ENCODE peak calls at places on chromosomes 6 and 20, in eight cellular contexts. P is B cell; F is skeletal muscle cell; W is GM23248; U is NCI-H69; J is amygdala; R is stimulated activated CD4-positive, alpha-beta T cell treated with anti-CD3 and anti-CD28 coated beads, Interleukin-4, amount 100 ng/mL, for 48 hours; M is mesothelial cell of epicardium. N is an unnamed sample.

GRCh38 chr6:99276747-99277146 is 72.7 kb downstream of the FAXC start:
- DNase-seq in P (no peak), F (no peak), W (peak), U (no peak), J (no peak), R (no peak), M (no peak), N (no peak)

GRCh38 chr6:97705568-97705967 is 422.6 kb upstream of the MMS22L start:
- DNase-seq in P (no peak), F (no peak), W (peak), U (peak), J (no peak), R (no peak), M (no peak), N (no peak)

GRCh38 chr6:106069478-106069877 is 16.7 kb upstream of the PRDM1 start:
- DNase-seq in P (no peak), F (peak), W (peak), U (peak), J (no peak), R (no peak), M (peak), N (peak)

GRCh38 chr6:106963544-106963943 is 11.0 kb downstream of the CD24 start:
- DNase-seq in P (no peak), F (no peak), W (no peak), U (peak), J (no peak), R (no peak), M (no peak), N (no peak)

GRCh38 chr20:1188347-1188746 is 3.6 kb upstream of the TMEM74B start:
- DNase-seq in P (no peak), F (no peak), W (no peak), U (no peak), J (no peak), R (no peak), M (no peak), N (no peak)

GRCh38 chr6:163398796-163399195 is 15.7 kb upstream of the QKI start:
- DNase-seq in P (no peak), F (no peak), W (no peak), U (no peak), J (peak), R (no peak), M (no peak), N (no peak)

GRCh38 chr20:25356294-25356933 is 34.2 kb downstream of the ABHD12 start:
- DNase-seq in P (no peak), F (no peak), W (no peak), U (peak), J (no peak), R (no peak), M (no peak), N (no peak)

GRCh38 chr20:49210101-49210749 is 9.0 kb upstream of the DDX27 start:
- DNase-seq in P (no peak), F (no peak), W (no peak), U (no peak), J (no peak), R (no peak), M (no peak), N (no peak)

GRCh38 chr20:37095108-37095608 is 639 bp downstream of the RBL1 start:
- DNase-seq in P (peak), F (no peak), W (peak), U (peak), J (no peak), R (peak), M (no peak), N (no peak)

GRCh38 chr20:21781446-21782075 is 76.1 kb downstream of the PAX1 start:
- DNase-seq in P (no peak), F (no peak), W (no peak), U (no peak), J (no peak), R (no peak), M (no peak), N (no peak)

GRCh38 chr20:4234128-4234527 is 218.8 kb upstream of the RNF24 start:
- DNase-seq in P (no peak), F (peak), W (peak), U (no peak), J (no peak), R (no peak), M (no peak), N (no peak)

GRCh38 chr6:162674452-162674851 is 53.1 kb downstream of the PRKN start:
- DNase-seq in P (no peak), F (no peak), W (no peak), U (no peak), J (no peak), R (no peak), M (no peak), N (no peak)

GRCh38 chr20:33811763-33812672 is 870 bp downstream of the CHMP4B start:
- DNase-seq in P (peak), F (peak), W (peak), U (peak), J (peak), R (peak), M (no peak), N (no peak)

GRCh38 chr6:157753291-157753690 is 69.8 kb upstream of the SNX9 start:
- DNase-seq in P (no peak), F (no peak), W (peak), U (peak), J (no peak), R (no peak), M (no peak), N (no peak)

GRCh38 chr20:17171750-17172149 is 55.1 kb upstream of the PCSK2 start:
- DNase-seq in P (no peak), F (no peak), W (peak), U (peak), J (no peak), R (no peak), M (no peak), N (peak)

GRCh38 chr20:15916623-15917022 is 656.6 kb downstream of the KIF16B start:
- DNase-seq in P (no peak), F (no peak), W (no peak), U (no peak), J (no peak), R (no peak), M (no peak), N (no peak)

GRCh38 chr6:17280552-17281090 is 540 bp upstream of the RBM24 start:
- DNase-seq in P (no peak), F (no peak), W (peak), U (peak), J (peak), R (peak), M (peak), N (no peak)

GRCh38 chr6:105604593-105604905 is 201.7 kb upstream of the PREP start:
- DNase-seq in P (no peak), F (no peak), W (no peak), U (no peak), J (no peak), R (no peak), M (no peak), N (no peak)

GRCh38 chr20:61186771-61187170 is 65.3 kb upstream of the CDH4 start:
- DNase-seq in P (no peak), F (no peak), W (peak), U (no peak), J (no peak), R (no peak), M (no peak), N (no peak)

GRCh38 chr6:70563540-70563939 is 3.2 kb upstream of the SDHAF4 start:
- DNase-seq in P (no peak), F (peak), W (peak), U (peak), J (no peak), R (no peak), M (no peak), N (no peak)

GRCh38 chr6:20317430-20317829 is 84.2 kb upstream of the E2F3 start:
- DNase-seq in P (no peak), F (no peak), W (no peak), U (no peak), J (no peak), R (no peak), M (no peak), N (no peak)

GRCh38 chr6:134714679-134715078 is 235.2 kb downstream of the ALDH8A1 start:
- DNase-seq in P (no peak), F (peak), W (peak), U (no peak), J (no peak), R (no peak), M (no peak), N (no peak)

GRCh38 chr6:39812853-39813533 is 20.8 kb downstream of the DAAM2 start:
- DNase-seq in P (peak), F (no peak), W (peak), U (no peak), J (no peak), R (no peak), M (no peak), N (no peak)

GRCh38 chr6:26383624-26384417 is 913 bp downstream of the BTN2A2 start:
- DNase-seq in P (peak), F (no peak), W (peak), U (peak), J (peak), R (no peak), M (no peak), N (no peak)

GRCh38 chr6:20534906-20535305 is 649 bp downstream of the CDKAL1 start:
- DNase-seq in P (no peak), F (no peak), W (peak), U (peak), J (no peak), R (no peak), M (no peak), N (no peak)

GRCh38 chr6:88263591-88263990 is 97.4 kb upstream of the CNR1 start:
- DNase-seq in P (no peak), F (no peak), W (no peak), U (peak), J (no peak), R (no peak), M (no peak), N (no peak)

GRCh38 chr20:1877604-1878195 is 17.5 kb upstream of the SIRPA start:
- DNase-seq in P (no peak), F (no peak), W (no peak), U (no peak), J (peak), R (no peak), M (no peak), N (no peak)

GRCh38 chr6:167094436-167094819 is 28.5 kb upstream of the CCR6 start:
- DNase-seq in P (no peak), F (no peak), W (no peak), U (no peak), J (no peak), R (no peak), M (no peak), N (no peak)

GRCh38 chr6:7148100-7148822 is 40.5 kb downstream of the RREB1 start:
- DNase-seq in P (no peak), F (no peak), W (peak), U (no peak), J (no peak), R (no peak), M (no peak), N (no peak)

GRCh38 chr6:17421406-17421805 is 28.0 kb downstream of the CAP2 start:
- DNase-seq in P (no peak), F (no peak), W (no peak), U (no peak), J (no peak), R (no peak), M (no peak), N (no peak)

GRCh38 chr6:42022755-42023384 is 27.5 kb upstream of the TAF8 start:
- DNase-seq in P (no peak), F (no peak), W (no peak), U (no peak), J (no peak), R (no peak), M (no peak), N (no peak)

GRCh38 chr20:44598413-44599290 is 16.3 kb downstream of the PKIG start:
- DNase-seq in P (no peak), F (no peak), W (no peak), U (peak), J (no peak), R (no peak), M (no peak), N (no peak)

GRCh38 chr6:10595731-10596664 is 74.8 kb downstream of the GCNT2 start:
- DNase-seq in P (no peak), F (no peak), W (no peak), U (no peak), J (no peak), R (no peak), M (no peak), N (no peak)

GRCh38 chr20:25629816-25630499 is 6.1 kb upstream of the NANP start:
- DNase-seq in P (no peak), F (no peak), W (no peak), U (no peak), J (no peak), R (no peak), M (no peak), N (no peak)

GRCh38 chr6:158373209-158373608 is 60.9 kb downstream of the TULP4 start:
- DNase-seq in P (no peak), F (no peak), W (no peak), U (no peak), J (no peak), R (no peak), M (no peak), N (no peak)

GRCh38 chr20:43590036-43590391 is 723 bp upstream of the IFT52 start:
- DNase-seq in P (no peak), F (no peak), W (no peak), U (peak), J (no peak), R (no peak), M (peak), N (peak)

GRCh38 chr6:34138924-34139323 is 7.0 kb downstream of the GRM4 start:
- DNase-seq in P (no peak), F (no peak), W (no peak), U (peak), J (no peak), R (no peak), M (no peak), N (no peak)

GRCh38 chr20:41391587-41392001 is 25.0 kb upstream of the EMILIN3 start:
- DNase-seq in P (no peak), F (no peak), W (no peak), U (no peak), J (no peak), R (no peak), M (no peak), N (no peak)